ENCODE peak calls at places on chromosome 2, in ten cellular contexts. C is SJCRH30; F is T47D; D is cerebellar cortex; J is ovary; S is NCI-H460; Z is stomach; L is A549; O is fibroblast of pulmonary artery; N is stimulated activated CD4-positive, alpha-beta T cell treated with anti-CD3 and anti-CD28 coated beads, Interleukin-1b, Interleukin-23, amount 100 ng/mL, for 4 hours. P is an unnamed sample.

GRCh38 chr2:66440692-66441091 is 5.8 kb downstream of the MEIS1 start:
- DNase-seq in C (no peak), F (no peak), D (no peak), J (peak; percentile 52), S (no peak), Z (no peak), L (no peak), O (peak; percentile 53), N (no peak), P (peak; percentile 67)

GRCh38 chr2:8677646-8678592 is 3.9 kb upstream of the ID2 start:
- DNase-seq in C (peak; percentile 76), F (peak; percentile 51), D (peak; percentile 70), J (peak; percentile 66), S (peak; percentile 25), Z (peak; percentile 43), L (no peak), O (peak; percentile 73), N (no peak), P (peak; percentile 54)

GRCh38 chr2:15242936-15243461 is 318.1 kb downstream of the NBAS start:
- DNase-seq in C (peak; percentile 16), F (no peak), D (no peak), J (no peak), S (no peak), Z (no peak), L (no peak), O (no peak), N (no peak), P (no peak)

GRCh38 chr2:203340791-203341487 is 12.7 kb downstream of the ABI2 start:
- DNase-seq in C (no peak), F (peak; percentile 89), D (no peak), J (no peak), S (peak; percentile 63), Z (no peak), L (peak; percentile 43), O (peak; percentile 91), N (no peak), P (peak; percentile 25)

GRCh38 chr2:5507374-5507773 is 184.8 kb upstream of the SOX11 start:
- DNase-seq in C (no peak), F (no peak), D (no peak), J (no peak), S (no peak), Z (no peak), L (no peak), O (no peak), N (no peak), P (no peak)

GRCh38 chr2:232354069-232354468 is 24.5 kb upstream of the ALPP start:
- DNase-seq in C (no peak), F (no peak), D (no peak), J (no peak), S (no peak), Z (no peak), L (no peak), O (no peak), N (no peak), P (no peak)

GRCh38 chr2:190979906-190980629 is 33.9 kb downstream of the STAT1 start:
- DNase-seq in C (peak; percentile 93), F (no peak), D (no peak), J (peak; percentile 68), S (no peak), Z (peak; percentile 74), L (no peak), O (peak; percentile 94), N (no peak), P (peak; percentile 97)

GRCh38 chr2:181848356-181848876 is 43.1 kb upstream of the ITPRID2 start:
- DNase-seq in C (no peak), F (no peak), D (no peak), J (no peak), S (no peak), Z (no peak), L (no peak), O (no peak), N (no peak), P (no peak)

GRCh38 chr2:10222-10875 is 36.0 kb downstream of the FAM110C start:
- DNase-seq in C (no peak), F (no peak), D (no peak), J (peak; percentile 53), S (no peak), Z (no peak), L (no peak), O (no peak), N (no peak), P (no peak)

GRCh38 chr2:23637011-23637778 is 252.2 kb downstream of the KLHL29 start:
- DNase-seq in C (no peak), F (no peak), D (peak; percentile 35), J (no peak), S (no peak), Z (no peak), L (no peak), O (peak; percentile 86), N (no peak), P (peak; percentile 78)

GRCh38 chr2:30208453-30208852 is 22.9 kb upstream of the LBH start:
- DNase-seq in C (peak; percentile 76), F (peak; percentile 68), D (peak; percentile 79), J (peak; percentile 70), S (peak; percentile 64), Z (peak; percentile 70), L (peak; percentile 44), O (peak; percentile 83), N (no peak), P (peak; percentile 78)

GRCh38 chr2:36941867-36942266 is 24.5 kb downstream of the STRN start:
- DNase-seq in C (no peak), F (no peak), D (no peak), J (no peak), S (no peak), Z (no peak), L (no peak), O (no peak), N (no peak), P (no peak)

GRCh38 chr2:12318427-12319057 is 398.2 kb upstream of the TRIB2 start:
- DNase-seq in C (peak; percentile 63), F (no peak), D (no peak), J (no peak), S (peak; percentile 11), Z (no peak), L (no peak), O (peak; percentile 33), N (no peak), P (no peak)

GRCh38 chr2:58739033-58739432 is 497.9 kb upstream of the FANCL start:
- DNase-seq in C (no peak), F (no peak), D (no peak), J (no peak), S (no peak), Z (no peak), L (no peak), O (no peak), N (no peak), P (no peak)

GRCh38 chr2:28352726-28353125 is 39.9 kb upstream of the FOSL2 start:
- DNase-seq in C (no peak), F (no peak), D (no peak), J (no peak), S (no peak), Z (no peak), L (no peak), O (no peak), N (no peak), P (no peak)

GRCh38 chr2:43464546-43464945 is 131.3 kb downstream of the THADA start:
- DNase-seq in C (no peak), F (no peak), D (no peak), J (peak; percentile 50), S (no peak), Z (no peak), L (no peak), O (peak; percentile 86), N (no peak), P (no peak)

GRCh38 chr2:241309684-241310117 is 5.8 kb downstream of the HDLBP start:
- DNase-seq in C (no peak), F (no peak), D (no peak), J (no peak), S (no peak), Z (peak; percentile 38), L (no peak), O (peak; percentile 31), N (peak; percentile 41), P (no peak)

GRCh38 chr2:131835621-131836091 is 308.0 kb downstream of the CCDC74A start:
- DNase-seq in C (no peak), F (no peak), D (no peak), J (no peak), S (no peak), Z (no peak), L (no peak), O (no peak), N (no peak), P (no peak)

GRCh38 chr2:3024401-3024935 is 353.1 kb downstream of the EIPR1 start:
- DNase-seq in C (no peak), F (no peak), D (no peak), J (no peak), S (no peak), Z (no peak), L (no peak), O (no peak), N (no peak), P (no peak)

GRCh38 chr2:236117396-236117795 is 50.8 kb downstream of the GBX2 start:
- DNase-seq in C (no peak), F (no peak), D (no peak), J (no peak), S (no peak), Z (no peak), L (no peak), O (no peak), N (no peak), P (no peak)

GRCh38 chr2:64652231-64653173 is 1.2 kb downstream of the SERTAD2 start:
- DNase-seq in C (peak; percentile 62), F (peak; percentile 15), D (no peak), J (peak; percentile 66), S (peak; percentile 25), Z (no peak), L (peak; percentile 51), O (peak; percentile 69), N (no peak), P (peak; percentile 50)

GRCh38 chr2:239674981-239675855 is 274.4 kb upstream of the HDAC4 start:
- DNase-seq in C (no peak), F (no peak), D (no peak), J (no peak), S (no peak), Z (no peak), L (no peak), O (no peak), N (no peak), P (no peak)

GRCh38 chr2:203824653-203825052 is 42.9 kb upstream of the CTLA4 start:
- DNase-seq in C (no peak), F (no peak), D (no peak), J (no peak), S (no peak), Z (no peak), L (no peak), O (no peak), N (no peak), P (no peak)

GRCh38 chr2:197710424-197711042 is 5.4 kb downstream of the MARS2 start:
- DNase-seq in C (no peak), F (no peak), D (no peak), J (no peak), S (no peak), Z (no peak), L (no peak), O (no peak), N (no peak), P (no peak)

GRCh38 chr2:129176375-129176774 is 803.1 kb upstream of the RAB6C start:
- DNase-seq in C (no peak), F (no peak), D (no peak), J (no peak), S (no peak), Z (no peak), L (no peak), O (no peak), N (no peak), P (no peak)

GRCh38 chr2:237433920-237434319 is 20.0 kb upstream of the COL6A3 start:
- DNase-seq in C (no peak), F (no peak), D (no peak), J (no peak), S (no peak), Z (no peak), L (no peak), O (no peak), N (no peak), P (no peak)

GRCh38 chr2:15890936-15891905 is 49.1 kb upstream of the MYCN start:
- DNase-seq in C (peak; percentile 82), F (peak; percentile 25), D (no peak), J (no peak), S (no peak), Z (no peak), L (no peak), O (peak; percentile 7), N (no peak), P (peak; percentile 13)

GRCh38 chr2:218407717-218408116 is 8.0 kb downstream of the CTDSP1 start:
- DNase-seq in C (no peak), F (no peak), D (no peak), J (no peak), S (no peak), Z (no peak), L (no peak), O (no peak), N (no peak), P (no peak)